ENCODE peak calls at places on chromosomes 16 and 17, in seven cellular contexts. One of them, this sample, is unnamed.
A peak's percentile ranks its signal among the peaks of the same experiment; 100 is the strongest.

GRCh38 chr16:12025926-12026325 is 49.4 kb downstream of the SNX29 start:
- DNase-seq in GM10248: no peak
- DNase-seq in NCI-H2029: no peak
- DNase-seq in stimulated activated CD8-positive, alpha-beta memory T cell treated with anti-CD3 and anti-CD28 coated beads, Interleukin-7, amount 100 ng/mL, for 48 hours: no peak
- DNase-seq in heart right ventricle: no peak
- DNase-seq in NCI-H1105 treated with DMSO at 0.1 percent for 48 hours: no peak
- DNase-seq in smooth muscle cell of the brain vasculature: no peak
- DNase-seq in this sample: no peak

GRCh38 chr16:27243725-27244362 is 24.7 kb downstream of the NSMCE1 start:
- DNase-seq in GM10248: no peak
- DNase-seq in NCI-H2029: no peak
- DNase-seq in stimulated activated CD8-positive, alpha-beta memory T cell treated with anti-CD3 and anti-CD28 coated beads, Interleukin-7, amount 100 ng/mL, for 48 hours: no peak
- DNase-seq in heart right ventricle: no peak
- DNase-seq in NCI-H1105 treated with DMSO at 0.1 percent for 48 hours: no peak
- DNase-seq in smooth muscle cell of the brain vasculature: no peak
- DNase-seq in this sample: no peak

GRCh38 chr16:70661534-70661917 is 15.2 kb downstream of the IL34 start:
- DNase-seq in GM10248: no peak
- DNase-seq in NCI-H2029: no peak
- DNase-seq in stimulated activated CD8-positive, alpha-beta memory T cell treated with anti-CD3 and anti-CD28 coated beads, Interleukin-7, amount 100 ng/mL, for 48 hours: no peak
- DNase-seq in heart right ventricle: no peak
- DNase-seq in NCI-H1105 treated with DMSO at 0.1 percent for 48 hours: no peak
- DNase-seq in smooth muscle cell of the brain vasculature: no peak
- DNase-seq in this sample: no peak

GRCh38 chr17:81391268-81391963 is 3.8 kb upstream of the BAHCC1 start:
- DNase-seq in GM10248: no peak
- DNase-seq in NCI-H2029: no peak
- DNase-seq in stimulated activated CD8-positive, alpha-beta memory T cell treated with anti-CD3 and anti-CD28 coated beads, Interleukin-7, amount 100 ng/mL, for 48 hours: no peak
- DNase-seq in heart right ventricle: peak; percentile 29
- DNase-seq in NCI-H1105 treated with DMSO at 0.1 percent for 48 hours: no peak
- DNase-seq in smooth muscle cell of the brain vasculature: no peak
- DNase-seq in this sample: no peak

GRCh38 chr17:8117980-8118768 is at the start of gene ALOXE3:
- DNase-seq in GM10248: no peak
- DNase-seq in NCI-H2029: no peak
- DNase-seq in stimulated activated CD8-positive, alpha-beta memory T cell treated with anti-CD3 and anti-CD28 coated beads, Interleukin-7, amount 100 ng/mL, for 48 hours: no peak
- DNase-seq in heart right ventricle: no peak
- DNase-seq in NCI-H1105 treated with DMSO at 0.1 percent for 48 hours: peak; percentile 30
- DNase-seq in smooth muscle cell of the brain vasculature: no peak
- DNase-seq in this sample: no peak

GRCh38 chr17:74947041-74947754 is 11.5 kb downstream of the OTOP3 start:
- DNase-seq in GM10248: no peak
- DNase-seq in NCI-H2029: no peak
- DNase-seq in stimulated activated CD8-positive, alpha-beta memory T cell treated with anti-CD3 and anti-CD28 coated beads, Interleukin-7, amount 100 ng/mL, for 48 hours: no peak
- DNase-seq in heart right ventricle: no peak
- DNase-seq in NCI-H1105 treated with DMSO at 0.1 percent for 48 hours: no peak
- DNase-seq in smooth muscle cell of the brain vasculature: no peak
- DNase-seq in this sample: no peak

GRCh38 chr16:10015397-10015796 is 166.8 kb downstream of the GRIN2A start:
- DNase-seq in GM10248: no peak
- DNase-seq in NCI-H2029: no peak
- DNase-seq in stimulated activated CD8-positive, alpha-beta memory T cell treated with anti-CD3 and anti-CD28 coated beads, Interleukin-7, amount 100 ng/mL, for 48 hours: no peak
- DNase-seq in heart right ventricle: no peak
- DNase-seq in NCI-H1105 treated with DMSO at 0.1 percent for 48 hours: no peak
- DNase-seq in smooth muscle cell of the brain vasculature: no peak
- DNase-seq in this sample: no peak

GRCh38 chr16:870856-871561 is 70.5 kb upstream of the GNG13 start:
- DNase-seq in GM10248: no peak
- DNase-seq in NCI-H2029: no peak
- DNase-seq in stimulated activated CD8-positive, alpha-beta memory T cell treated with anti-CD3 and anti-CD28 coated beads, Interleukin-7, amount 100 ng/mL, for 48 hours: no peak
- DNase-seq in heart right ventricle: peak; percentile 0
- DNase-seq in NCI-H1105 treated with DMSO at 0.1 percent for 48 hours: no peak
- DNase-seq in smooth muscle cell of the brain vasculature: no peak
- DNase-seq in this sample: no peak

GRCh38 chr17:39913989-39914388 is 4.4 kb downstream of the GSDMB start:
- DNase-seq in GM10248: no peak
- DNase-seq in NCI-H2029: no peak
- DNase-seq in stimulated activated CD8-positive, alpha-beta memory T cell treated with anti-CD3 and anti-CD28 coated beads, Interleukin-7, amount 100 ng/mL, for 48 hours: no peak
- DNase-seq in heart right ventricle: no peak
- DNase-seq in NCI-H1105 treated with DMSO at 0.1 percent for 48 hours: no peak
- DNase-seq in smooth muscle cell of the brain vasculature: no peak
- DNase-seq in this sample: no peak

GRCh38 chr17:82118178-82118814 is 20.3 kb upstream of the FASN start:
- DNase-seq in GM10248: no peak
- DNase-seq in NCI-H2029: no peak
- DNase-seq in stimulated activated CD8-positive, alpha-beta memory T cell treated with anti-CD3 and anti-CD28 coated beads, Interleukin-7, amount 100 ng/mL, for 48 hours: no peak
- DNase-seq in heart right ventricle: no peak
- DNase-seq in NCI-H1105 treated with DMSO at 0.1 percent for 48 hours: no peak
- DNase-seq in smooth muscle cell of the brain vasculature: no peak
- DNase-seq in this sample: no peak

GRCh38 chr17:35892091-35892637 is 12.0 kb upstream of the CCL5 start:
- DNase-seq in GM10248: peak; percentile 50
- DNase-seq in NCI-H2029: no peak
- DNase-seq in stimulated activated CD8-positive, alpha-beta memory T cell treated with anti-CD3 and anti-CD28 coated beads, Interleukin-7, amount 100 ng/mL, for 48 hours: peak; percentile 52
- DNase-seq in heart right ventricle: no peak
- DNase-seq in NCI-H1105 treated with DMSO at 0.1 percent for 48 hours: no peak
- DNase-seq in smooth muscle cell of the brain vasculature: no peak
- DNase-seq in this sample: no peak

GRCh38 chr16:11907160-11907970 is 8.4 kb downstream of the GSPT1 start:
- DNase-seq in GM10248: no peak
- DNase-seq in NCI-H2029: no peak
- DNase-seq in stimulated activated CD8-positive, alpha-beta memory T cell treated with anti-CD3 and anti-CD28 coated beads, Interleukin-7, amount 100 ng/mL, for 48 hours: no peak
- DNase-seq in heart right ventricle: no peak
- DNase-seq in NCI-H1105 treated with DMSO at 0.1 percent for 48 hours: no peak
- DNase-seq in smooth muscle cell of the brain vasculature: no peak
- DNase-seq in this sample: no peak

GRCh38 chr17:4939554-4939803 is 367 bp downstream of the SLC25A11 start:
- DNase-seq in GM10248: no peak
- DNase-seq in NCI-H2029: no peak
- DNase-seq in stimulated activated CD8-positive, alpha-beta memory T cell treated with anti-CD3 and anti-CD28 coated beads, Interleukin-7, amount 100 ng/mL, for 48 hours: no peak
- DNase-seq in heart right ventricle: no peak
- DNase-seq in NCI-H1105 treated with DMSO at 0.1 percent for 48 hours: no peak
- DNase-seq in smooth muscle cell of the brain vasculature: no peak
- DNase-seq in this sample: no peak

GRCh38 chr16:85132456-85133289 is 20.4 kb upstream of the CIBAR2 start:
- DNase-seq in GM10248: no peak
- DNase-seq in NCI-H2029: no peak
- DNase-seq in stimulated activated CD8-positive, alpha-beta memory T cell treated with anti-CD3 and anti-CD28 coated beads, Interleukin-7, amount 100 ng/mL, for 48 hours: no peak
- DNase-seq in heart right ventricle: no peak
- DNase-seq in NCI-H1105 treated with DMSO at 0.1 percent for 48 hours: no peak
- DNase-seq in smooth muscle cell of the brain vasculature: no peak
- DNase-seq in this sample: no peak

GRCh38 chr17:57350266-57350665 is 93.9 kb downstream of the MSI2 start:
- DNase-seq in GM10248: no peak
- DNase-seq in NCI-H2029: peak; percentile 18
- DNase-seq in stimulated activated CD8-positive, alpha-beta memory T cell treated with anti-CD3 and anti-CD28 coated beads, Interleukin-7, amount 100 ng/mL, for 48 hours: no peak
- DNase-seq in heart right ventricle: peak; percentile 40
- DNase-seq in NCI-H1105 treated with DMSO at 0.1 percent for 48 hours: no peak
- DNase-seq in smooth muscle cell of the brain vasculature: peak; percentile 36
- DNase-seq in this sample: no peak

GRCh38 chr16:850668-851067 is 50.1 kb upstream of the GNG13 start:
- DNase-seq in GM10248: no peak
- DNase-seq in NCI-H2029: no peak
- DNase-seq in stimulated activated CD8-positive, alpha-beta memory T cell treated with anti-CD3 and anti-CD28 coated beads, Interleukin-7, amount 100 ng/mL, for 48 hours: no peak
- DNase-seq in heart right ventricle: no peak
- DNase-seq in NCI-H1105 treated with DMSO at 0.1 percent for 48 hours: no peak
- DNase-seq in smooth muscle cell of the brain vasculature: no peak
- DNase-seq in this sample: no peak

GRCh38 chr17:63431939-63432804 is 13.9 kb downstream of the CYB561 start:
- DNase-seq in GM10248: no peak
- DNase-seq in NCI-H2029: peak; percentile 32
- DNase-seq in stimulated activated CD8-positive, alpha-beta memory T cell treated with anti-CD3 and anti-CD28 coated beads, Interleukin-7, amount 100 ng/mL, for 48 hours: no peak
- DNase-seq in heart right ventricle: no peak
- DNase-seq in NCI-H1105 treated with DMSO at 0.1 percent for 48 hours: no peak
- DNase-seq in smooth muscle cell of the brain vasculature: no peak
- DNase-seq in this sample: no peak

GRCh38 chr16:53950677-53951076 is 246.7 kb downstream of the FTO start:
- DNase-seq in GM10248: no peak
- DNase-seq in NCI-H2029: peak; percentile 55
- DNase-seq in stimulated activated CD8-positive, alpha-beta memory T cell treated with anti-CD3 and anti-CD28 coated beads, Interleukin-7, amount 100 ng/mL, for 48 hours: no peak
- DNase-seq in heart right ventricle: no peak
- DNase-seq in NCI-H1105 treated with DMSO at 0.1 percent for 48 hours: peak; percentile 92
- DNase-seq in smooth muscle cell of the brain vasculature: no peak
- DNase-seq in this sample: no peak

GRCh38 chr16:22216191-22216831 is 10.2 kb downstream of the EEF2K start:
- DNase-seq in GM10248: no peak
- DNase-seq in NCI-H2029: peak; percentile 45
- DNase-seq in stimulated activated CD8-positive, alpha-beta memory T cell treated with anti-CD3 and anti-CD28 coated beads, Interleukin-7, amount 100 ng/mL, for 48 hours: no peak
- DNase-seq in heart right ventricle: no peak
- DNase-seq in NCI-H1105 treated with DMSO at 0.1 percent for 48 hours: no peak
- DNase-seq in smooth muscle cell of the brain vasculature: no peak
- DNase-seq in this sample: peak; percentile 81

GRCh38 chr17:4295686-4296085 is 31.9 kb upstream of the ANKFY1 start:
- DNase-seq in GM10248: no peak
- DNase-seq in NCI-H2029: no peak
- DNase-seq in stimulated activated CD8-positive, alpha-beta memory T cell treated with anti-CD3 and anti-CD28 coated beads, Interleukin-7, amount 100 ng/mL, for 48 hours: no peak
- DNase-seq in heart right ventricle: no peak
- DNase-seq in NCI-H1105 treated with DMSO at 0.1 percent for 48 hours: no peak
- DNase-seq in smooth muscle cell of the brain vasculature: no peak
- DNase-seq in this sample: no peak

GRCh38 chr17:33291248-33292183 is 1.6 kb downstream of the ASIC2 start:
- DNase-seq in GM10248: no peak
- DNase-seq in NCI-H2029: no peak
- DNase-seq in stimulated activated CD8-positive, alpha-beta memory T cell treated with anti-CD3 and anti-CD28 coated beads, Interleukin-7, amount 100 ng/mL, for 48 hours: no peak
- DNase-seq in heart right ventricle: peak; percentile 11
- DNase-seq in NCI-H1105 treated with DMSO at 0.1 percent for 48 hours: no peak
- DNase-seq in smooth muscle cell of the brain vasculature: no peak
- DNase-seq in this sample: no peak

GRCh38 chr16:12010388-12011251 is 34.1 kb downstream of the SNX29 start:
- DNase-seq in GM10248: no peak
- DNase-seq in NCI-H2029: no peak
- DNase-seq in stimulated activated CD8-positive, alpha-beta memory T cell treated with anti-CD3 and anti-CD28 coated beads, Interleukin-7, amount 100 ng/mL, for 48 hours: no peak
- DNase-seq in heart right ventricle: no peak
- DNase-seq in NCI-H1105 treated with DMSO at 0.1 percent for 48 hours: no peak
- DNase-seq in smooth muscle cell of the brain vasculature: no peak
- DNase-seq in this sample: no peak

GRCh38 chr17:72624652-72625051 is 467.8 kb downstream of the SLC39A11 start:
- DNase-seq in GM10248: no peak
- DNase-seq in NCI-H2029: no peak
- DNase-seq in stimulated activated CD8-positive, alpha-beta memory T cell treated with anti-CD3 and anti-CD28 coated beads, Interleukin-7, amount 100 ng/mL, for 48 hours: no peak
- DNase-seq in heart right ventricle: no peak
- DNase-seq in NCI-H1105 treated with DMSO at 0.1 percent for 48 hours: no peak
- DNase-seq in smooth muscle cell of the brain vasculature: no peak
- DNase-seq in this sample: no peak

GRCh38 chr17:59888145-59888750 is 4.5 kb downstream of the TUBD1 start:
- DNase-seq in GM10248: no peak
- DNase-seq in NCI-H2029: no peak
- DNase-seq in stimulated activated CD8-positive, alpha-beta memory T cell treated with anti-CD3 and anti-CD28 coated beads, Interleukin-7, amount 100 ng/mL, for 48 hours: no peak
- DNase-seq in heart right ventricle: no peak
- DNase-seq in NCI-H1105 treated with DMSO at 0.1 percent for 48 hours: no peak
- DNase-seq in smooth muscle cell of the brain vasculature: no peak
- DNase-seq in this sample: no peak

GRCh38 chr17:58343131-58343530 is 8.9 kb downstream of the SUPT4H1 start:
- DNase-seq in GM10248: no peak
- DNase-seq in NCI-H2029: no peak
- DNase-seq in stimulated activated CD8-positive, alpha-beta memory T cell treated with anti-CD3 and anti-CD28 coated beads, Interleukin-7, amount 100 ng/mL, for 48 hours: no peak
- DNase-seq in heart right ventricle: no peak
- DNase-seq in NCI-H1105 treated with DMSO at 0.1 percent for 48 hours: no peak
- DNase-seq in smooth muscle cell of the brain vasculature: no peak
- DNase-seq in this sample: no peak

GRCh38 chr16:3004781-3005284 is 7.9 kb upstream of the CLDN9 start:
- DNase-seq in GM10248: no peak
- DNase-seq in NCI-H2029: no peak
- DNase-seq in stimulated activated CD8-positive, alpha-beta memory T cell treated with anti-CD3 and anti-CD28 coated beads, Interleukin-7, amount 100 ng/mL, for 48 hours: no peak
- DNase-seq in heart right ventricle: no peak
- DNase-seq in NCI-H1105 treated with DMSO at 0.1 percent for 48 hours: no peak
- DNase-seq in smooth muscle cell of the brain vasculature: no peak
- DNase-seq in this sample: peak; percentile 38

This sample was measured in NCI-H446.